ENCODE peak calls at places on chromosomes 5 and 9, in nine cellular contexts. One of them, this sample, is unnamed.

GRCh38 chr9:29439961-29440360 is 1866.7 kb upstream of the C9orf72 start:
- DNase-seq in K562: no peak
- DNase-seq in brain microvascular endothelial cell: no peak
- DNase-seq in HCT116: peak; percentile 24
- DNase-seq in uterus: no peak
- DNase-seq in endodermal cell: no peak
- DNase-seq in OCI-LY7: no peak
- DNase-seq in dorsolateral prefrontal cortex: no peak
- DNase-seq in foreskin fibroblast: peak; percentile 9
- DNase-seq in this sample: peak; percentile 84

GRCh38 chr9:23829580-23830458 is 3.8 kb upstream of the ELAVL2 start:
- DNase-seq in K562: no peak
- DNase-seq in endodermal cell: peak; percentile 80
- DNase-seq in uterus: no peak
- DNase-seq in dorsolateral prefrontal cortex: no peak
- DNase-seq in HCT116: no peak
- DNase-seq in foreskin fibroblast: no peak
- DNase-seq in OCI-LY7: no peak
- DNase-seq in brain microvascular endothelial cell: no peak
- DNase-seq in this sample: peak; percentile 20

GRCh38 chr9:128001411-128002298 is 20.9 kb upstream of the EEIG1 start:
- DNase-seq in uterus: peak; percentile 74
- DNase-seq in K562: peak; percentile 92
- DNase-seq in endodermal cell: peak; percentile 85
- DNase-seq in OCI-LY7: no peak
- DNase-seq in brain microvascular endothelial cell: peak; percentile 78
- DNase-seq in dorsolateral prefrontal cortex: no peak
- DNase-seq in HCT116: no peak
- DNase-seq in foreskin fibroblast: peak; percentile 76
- DNase-seq in this sample: peak; percentile 77

GRCh38 chr5:150053231-150053626 is 33.1 kb downstream of the CSF1R start:
- DNase-seq in foreskin fibroblast: peak; percentile 69
- DNase-seq in OCI-LY7: no peak
- DNase-seq in uterus: no peak
- DNase-seq in brain microvascular endothelial cell: peak; percentile 79
- DNase-seq in dorsolateral prefrontal cortex: no peak
- DNase-seq in endodermal cell: peak; percentile 43
- DNase-seq in HCT116: no peak
- DNase-seq in K562: peak; percentile 37
- DNase-seq in this sample: peak; percentile 86

GRCh38 chr5:147394273-147394672 is 115.6 kb downstream of the DPYSL3 start:
- DNase-seq in foreskin fibroblast: no peak
- DNase-seq in uterus: no peak
- DNase-seq in endodermal cell: no peak
- DNase-seq in OCI-LY7: no peak
- DNase-seq in HCT116: no peak
- DNase-seq in dorsolateral prefrontal cortex: no peak
- DNase-seq in K562: no peak
- DNase-seq in brain microvascular endothelial cell: no peak
- DNase-seq in this sample: no peak

GRCh38 chr5:170631471-170632195 is 127.8 kb downstream of the KCNIP1 start:
- DNase-seq in OCI-LY7: no peak
- DNase-seq in dorsolateral prefrontal cortex: peak; percentile 28
- DNase-seq in endodermal cell: peak; percentile 85
- DNase-seq in HCT116: peak; percentile 33
- DNase-seq in K562: peak; percentile 24
- DNase-seq in foreskin fibroblast: no peak
- DNase-seq in uterus: no peak
- DNase-seq in brain microvascular endothelial cell: no peak
- DNase-seq in this sample: no peak

GRCh38 chr9:126395439-126396212 is 69.0 kb downstream of the MVB12B start:
- DNase-seq in brain microvascular endothelial cell: peak; percentile 46
- DNase-seq in HCT116: peak; percentile 31
- DNase-seq in dorsolateral prefrontal cortex: no peak
- DNase-seq in foreskin fibroblast: peak; percentile 44
- DNase-seq in endodermal cell: no peak
- DNase-seq in uterus: no peak
- DNase-seq in K562: no peak
- DNase-seq in OCI-LY7: no peak
- DNase-seq in this sample: peak; percentile 71

GRCh38 chr5:36602711-36603321 is 3.6 kb upstream of the SLC1A3 start:
- DNase-seq in uterus: no peak
- DNase-seq in dorsolateral prefrontal cortex: no peak
- DNase-seq in foreskin fibroblast: no peak
- DNase-seq in brain microvascular endothelial cell: no peak
- DNase-seq in OCI-LY7: no peak
- DNase-seq in endodermal cell: peak; percentile 86
- DNase-seq in HCT116: peak; percentile 10
- DNase-seq in K562: no peak
- DNase-seq in this sample: no peak

GRCh38 chr9:37259906-37260305 is 139.5 kb downstream of the ZCCHC7 start:
- DNase-seq in endodermal cell: no peak
- DNase-seq in foreskin fibroblast: no peak
- DNase-seq in uterus: no peak
- DNase-seq in dorsolateral prefrontal cortex: no peak
- DNase-seq in HCT116: no peak
- DNase-seq in K562: no peak
- DNase-seq in OCI-LY7: no peak
- DNase-seq in brain microvascular endothelial cell: no peak
- DNase-seq in this sample: no peak

GRCh38 chr9:37264539-37264938 is 144.2 kb downstream of the ZCCHC7 start:
- DNase-seq in brain microvascular endothelial cell: no peak
- DNase-seq in uterus: no peak
- DNase-seq in K562: no peak
- DNase-seq in OCI-LY7: no peak
- DNase-seq in endodermal cell: no peak
- DNase-seq in dorsolateral prefrontal cortex: no peak
- DNase-seq in HCT116: no peak
- DNase-seq in foreskin fibroblast: no peak
- DNase-seq in this sample: no peak

GRCh38 chr9:37266630-37267029 is 146.3 kb downstream of the ZCCHC7 start:
- DNase-seq in endodermal cell: no peak
- DNase-seq in HCT116: no peak
- DNase-seq in foreskin fibroblast: no peak
- DNase-seq in OCI-LY7: no peak
- DNase-seq in dorsolateral prefrontal cortex: no peak
- DNase-seq in brain microvascular endothelial cell: no peak
- DNase-seq in uterus: no peak
- DNase-seq in K562: no peak
- DNase-seq in this sample: no peak

DNA sequence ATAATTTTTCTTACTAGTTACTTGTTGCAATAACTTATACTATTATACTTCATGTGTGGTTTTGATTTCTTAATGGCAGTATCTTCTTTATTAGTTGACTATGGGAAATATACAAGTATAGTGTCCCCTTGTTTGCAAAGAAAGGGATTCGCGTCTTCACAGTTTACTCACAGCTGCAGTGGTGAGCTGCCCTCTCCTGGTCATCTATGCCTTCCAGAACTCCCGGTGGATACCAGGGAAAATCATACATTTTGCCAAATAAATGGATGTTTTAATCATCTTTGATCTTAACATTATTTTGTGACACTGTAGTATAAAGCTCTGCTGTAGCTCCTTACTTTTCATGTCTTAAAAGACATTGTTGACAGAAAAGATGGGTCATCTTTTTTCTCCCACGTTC is 142.0 kb downstream of the ZCCHC7 start:
- DNase-seq in foreskin fibroblast: peak; percentile 6
- DNase-seq in brain microvascular endothelial cell: peak; percentile 25
- DNase-seq in uterus: no peak
- DNase-seq in K562: no peak
- DNase-seq in HCT116: no peak
- DNase-seq in OCI-LY7: no peak
- DNase-seq in dorsolateral prefrontal cortex: no peak
- DNase-seq in endodermal cell: peak; percentile 63
- DNase-seq in this sample: peak; percentile 41
- TF ChIP-seq CTCF in foreskin fibroblast: peak; percentile 61
- TF ChIP-seq CTCF in brain microvascular endothelial cell: peak; percentile 89
- TF ChIP-seq CTCF in uterus: no peak
- TF ChIP-seq CTCF in K562: peak; percentile 56
- TF ChIP-seq CTCF in HCT116: peak; percentile 53
- TF ChIP-seq CTCF in OCI-LY7: peak; percentile 70
- TF ChIP-seq CTCF in dorsolateral prefrontal cortex: peak; percentile 59
- TF ChIP-seq CTCF in endodermal cell: peak; percentile 83
- TF ChIP-seq CTCF in this sample: peak; percentile 52

GRCh38 chr9:136451221-136451877 is 11.7 kb upstream of the INPP5E start:
- DNase-seq in brain microvascular endothelial cell: no peak
- DNase-seq in foreskin fibroblast: no peak
- DNase-seq in endodermal cell: peak; percentile 62
- DNase-seq in dorsolateral prefrontal cortex: no peak
- DNase-seq in HCT116: no peak
- DNase-seq in OCI-LY7: no peak
- DNase-seq in uterus: no peak
- DNase-seq in K562: no peak
- DNase-seq in this sample: no peak

GRCh38 chr9:136447173-136447778 is 7.6 kb upstream of the INPP5E start:
- DNase-seq in foreskin fibroblast: no peak
- DNase-seq in dorsolateral prefrontal cortex: no peak
- DNase-seq in endodermal cell: no peak
- DNase-seq in K562: no peak
- DNase-seq in OCI-LY7: no peak
- DNase-seq in uterus: no peak
- DNase-seq in brain microvascular endothelial cell: no peak
- DNase-seq in HCT116: no peak
- DNase-seq in this sample: no peak

GRCh38 chr9:136445799-136446198 is 6.2 kb upstream of the INPP5E start:
- DNase-seq in foreskin fibroblast: no peak
- DNase-seq in OCI-LY7: no peak
- DNase-seq in endodermal cell: no peak
- DNase-seq in brain microvascular endothelial cell: no peak
- DNase-seq in dorsolateral prefrontal cortex: no peak
- DNase-seq in uterus: no peak
- DNase-seq in HCT116: no peak
- DNase-seq in K562: no peak
- DNase-seq in this sample: no peak

GRCh38 chr9:136444102-136444501 is 4.5 kb upstream of the INPP5E start:
- DNase-seq in OCI-LY7: no peak
- DNase-seq in foreskin fibroblast: no peak
- DNase-seq in HCT116: no peak
- DNase-seq in dorsolateral prefrontal cortex: no peak
- DNase-seq in brain microvascular endothelial cell: no peak
- DNase-seq in endodermal cell: no peak
- DNase-seq in uterus: no peak
- DNase-seq in K562: no peak
- DNase-seq in this sample: no peak

DNA sequence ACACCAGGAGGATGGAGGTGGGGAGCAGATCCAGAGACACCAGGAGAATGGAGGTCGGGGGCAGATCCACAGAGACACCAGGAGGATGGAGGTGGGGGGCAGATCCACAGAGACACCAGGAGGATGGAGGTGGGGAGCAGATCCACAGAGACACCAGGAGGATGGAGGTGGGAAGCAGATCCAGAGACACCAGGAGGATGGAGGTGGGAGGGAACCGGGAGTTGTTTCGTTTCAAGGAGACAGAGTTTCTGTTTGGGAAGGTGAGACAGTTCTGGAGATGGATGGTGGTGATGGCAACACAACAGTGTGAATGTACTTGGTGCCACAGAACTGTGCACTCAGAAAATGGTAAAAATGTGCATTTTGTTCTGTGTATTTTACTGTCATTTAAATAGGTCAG is 9.0 kb upstream of the INPP5E start:
- DNase-seq in HCT116: no peak
- DNase-seq in endodermal cell: no peak
- DNase-seq in dorsolateral prefrontal cortex: no peak
- DNase-seq in brain microvascular endothelial cell: no peak
- DNase-seq in OCI-LY7: no peak
- DNase-seq in uterus: no peak
- DNase-seq in K562: no peak
- DNase-seq in foreskin fibroblast: no peak
- DNase-seq in this sample: no peak
- H3K4me3 ChIP-seq in HCT116: no peak overlapping the region
- H3K4me3 ChIP-seq in endodermal cell: no peak overlapping the region
- H3K4me3 ChIP-seq in dorsolateral prefrontal cortex: no peak overlapping the region
- H3K4me3 ChIP-seq in brain microvascular endothelial cell: no peak overlapping the region
- H3K4me3 ChIP-seq in OCI-LY7: no peak overlapping the region
- H3K4me3 ChIP-seq in uterus: no peak overlapping the region
- H3K4me3 ChIP-seq in K562: no peak overlapping the region
- H3K4me3 ChIP-seq in foreskin fibroblast: no peak overlapping the region
- H3K4me3 ChIP-seq in this sample: no peak overlapping the region

GRCh38 chr9:6413365-6414263 is 615 bp downstream of the UHRF2 start:
- DNase-seq in HCT116: no peak
- DNase-seq in brain microvascular endothelial cell: no peak
- DNase-seq in endodermal cell: peak; percentile 78
- DNase-seq in K562: peak; percentile 26
- DNase-seq in uterus: peak; percentile 31
- DNase-seq in dorsolateral prefrontal cortex: peak; percentile 29
- DNase-seq in foreskin fibroblast: no peak
- DNase-seq in OCI-LY7: peak; percentile 71
- DNase-seq in this sample: peak; percentile 6
- TF ChIP-seq CTCF in HCT116: no peak
- TF ChIP-seq CTCF in brain microvascular endothelial cell: no peak
- TF ChIP-seq CTCF in endodermal cell: peak; percentile 32
- TF ChIP-seq CTCF in K562: no peak
- TF ChIP-seq CTCF in uterus: no peak
- TF ChIP-seq CTCF in dorsolateral prefrontal cortex: no peak
- TF ChIP-seq CTCF in foreskin fibroblast: no peak
- TF ChIP-seq CTCF in OCI-LY7: no peak
- TF ChIP-seq CTCF in this sample: no peak

GRCh38 chr9:100030548-100030947 is 68.3 kb downstream of the ERP44 start:
- DNase-seq in dorsolateral prefrontal cortex: no peak
- DNase-seq in foreskin fibroblast: no peak
- DNase-seq in HCT116: no peak
- DNase-seq in uterus: no peak
- DNase-seq in endodermal cell: no peak
- DNase-seq in K562: no peak
- DNase-seq in brain microvascular endothelial cell: no peak
- DNase-seq in OCI-LY7: no peak
- DNase-seq in this sample: no peak

GRCh38 chr9:100028201-100028784 is 70.5 kb downstream of the ERP44 start:
- DNase-seq in dorsolateral prefrontal cortex: peak; percentile 45
- DNase-seq in OCI-LY7: peak; percentile 83
- DNase-seq in foreskin fibroblast: peak; percentile 52
- DNase-seq in HCT116: peak; percentile 60
- DNase-seq in K562: peak; percentile 86
- DNase-seq in uterus: peak; percentile 54
- DNase-seq in endodermal cell: peak; percentile 95
- DNase-seq in brain microvascular endothelial cell: peak; percentile 74
- DNase-seq in this sample: peak; percentile 78

GRCh38 chr9:100038472-100038871 is 60.3 kb downstream of the ERP44 start:
- DNase-seq in foreskin fibroblast: no peak
- DNase-seq in OCI-LY7: no peak
- DNase-seq in HCT116: no peak
- DNase-seq in endodermal cell: no peak
- DNase-seq in dorsolateral prefrontal cortex: no peak
- DNase-seq in uterus: no peak
- DNase-seq in brain microvascular endothelial cell: no peak
- DNase-seq in K562: no peak
- DNase-seq in this sample: no peak

GRCh38 chr9:100029246-100029645 is 69.6 kb downstream of the ERP44 start:
- DNase-seq in K562: no peak
- DNase-seq in dorsolateral prefrontal cortex: no peak
- DNase-seq in foreskin fibroblast: no peak
- DNase-seq in OCI-LY7: no peak
- DNase-seq in HCT116: no peak
- DNase-seq in uterus: no peak
- DNase-seq in endodermal cell: no peak
- DNase-seq in brain microvascular endothelial cell: no peak
- DNase-seq in this sample: no peak

DNA sequence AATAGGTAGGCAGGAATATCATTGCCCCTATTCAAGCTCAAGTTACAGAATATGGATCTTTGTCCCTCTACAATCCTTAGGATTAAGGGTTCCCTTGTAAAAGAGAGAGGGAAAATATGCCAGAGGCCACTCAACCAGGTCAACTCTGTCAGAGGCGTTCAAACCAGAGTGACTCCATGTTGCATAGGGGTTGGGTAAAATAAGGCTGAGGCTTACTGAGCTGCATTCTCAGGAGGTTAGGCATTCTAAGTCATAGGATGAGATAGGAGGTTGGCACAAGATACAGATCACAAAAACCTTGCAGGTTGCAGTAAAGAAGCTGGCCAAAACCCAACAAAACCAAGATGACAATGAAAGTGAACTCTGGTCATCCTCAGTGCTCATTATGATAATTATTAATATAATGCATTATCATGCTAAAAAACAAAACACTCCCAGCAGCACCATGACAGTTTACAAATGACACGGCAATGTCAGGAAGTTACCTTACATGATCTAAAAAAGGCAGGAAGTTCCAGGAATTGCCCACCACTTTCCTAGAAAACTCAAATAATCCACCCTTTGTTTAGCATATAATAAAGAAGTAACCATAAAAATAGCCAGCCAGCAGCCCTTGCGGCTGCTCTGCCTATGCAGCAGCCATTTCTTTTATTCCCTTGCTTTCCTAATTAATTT is 64.8 kb downstream of the ERP44 start:
- DNase-seq in brain microvascular endothelial cell: no peak
- DNase-seq in K562: peak; percentile 76
- DNase-seq in HCT116: no peak
- DNase-seq in dorsolateral prefrontal cortex: no peak
- DNase-seq in foreskin fibroblast: no peak
- DNase-seq in uterus: no peak
- DNase-seq in endodermal cell: no peak
- DNase-seq in OCI-LY7: no peak
- DNase-seq in this sample: no peak
- H3K4me3 ChIP-seq in brain microvascular endothelial cell: no peak overlapping the region
- H3K4me3 ChIP-seq in K562: no peak overlapping the region
- H3K4me3 ChIP-seq in HCT116: no peak overlapping the region
- H3K4me3 ChIP-seq in dorsolateral prefrontal cortex: no peak overlapping the region
- H3K4me3 ChIP-seq in foreskin fibroblast: no peak overlapping the region
- H3K4me3 ChIP-seq in uterus: no peak overlapping the region
- H3K4me3 ChIP-seq in endodermal cell: no peak overlapping the region
- H3K4me3 ChIP-seq in OCI-LY7: no peak overlapping the region
- H3K4me3 ChIP-seq in this sample: no peak overlapping the region